ENCODE peak calls at places on chromosomes 7 and 10, in six cellular contexts. S is uterus, Z is sigmoid colon, R is prostate gland, N is heart left ventricle, K is body of pancreas. P is an unnamed sample.

GRCh38 chr7:2110586-2111396 is 122.0 kb downstream of the MAD1L1 start:
- DNase-seq in S (no peak), N (no peak), K (no peak), Z (no peak), R (no peak), P (no peak)

GRCh38 chr7:128410092-128410665 is 397 bp upstream of the IMPDH1 start:
- DNase-seq in R (peak), S (no peak), K (peak), Z (peak), N (peak), P (no peak)

GRCh38 chr7:143363011-143363937 is 761 bp upstream of the FAM131B start:
- DNase-seq in S (no peak), K (no peak), N (no peak), R (no peak), Z (no peak), P (no peak)

GRCh38 chr10:4213441-4213840 is 428.4 kb upstream of the KLF6 start:
- DNase-seq in S (no peak), N (no peak), K (no peak), R (no peak), Z (no peak), P (no peak)

GRCh38 chr10:93437946-93438795 is 44.0 kb downstream of the MYOF start:
- DNase-seq in S (peak), N (no peak), Z (no peak), R (no peak), K (peak), P (no peak)

GRCh38 chr10:78209987-78210386 is 176.3 kb downstream of the RPS24 start:
- DNase-seq in R (no peak), N (no peak), S (no peak), K (no peak), Z (no peak), P (no peak)

GRCh38 chr7:92634924-92635519 is 44.8 kb upstream of the FAM133B start:
- DNase-seq in S (no peak), K (no peak), N (no peak), Z (no peak), R (no peak), P (no peak)

GRCh38 chr10:90913774-90914420 is 7.0 kb downstream of the ANKRD1 start:
- DNase-seq in N (no peak), R (no peak), K (no peak), Z (no peak), S (no peak), P (no peak)

GRCh38 chr10:21334891-21335696 is 190.4 kb downstream of the SKIDA1 start:
- DNase-seq in N (peak), R (peak), Z (peak), K (peak), S (peak), P (peak)

GRCh38 chr7:107813524-107813923 is 10.5 kb upstream of the SLC26A3 start:
- DNase-seq in S (no peak), Z (no peak), K (no peak), R (no peak), N (no peak), P (no peak)

GRCh38 chr7:98978672-98979071 is 100.3 kb downstream of the TRRAP start:
- DNase-seq in S (no peak), R (no peak), N (no peak), K (no peak), Z (peak), P (peak)

GRCh38 chr10:117217196-117217761 is 20.0 kb downstream of the KCNK18 start:
- DNase-seq in R (no peak), S (no peak), K (peak), N (no peak), Z (peak), P (no peak)

GRCh38 chr10:128274938-128275337 is 148.7 kb upstream of the MKI67 start:
- DNase-seq in Z (no peak), K (peak), R (no peak), S (no peak), N (no peak), P (no peak)

GRCh38 chr10:88226027-88226690 is 357.0 kb downstream of the RNLS start:
- DNase-seq in R (no peak), Z (no peak), N (no peak), K (no peak), S (no peak), P (no peak)

GRCh38 chr7:156673454-156673853 is 32.9 kb downstream of the RNF32 start:
- DNase-seq in Z (no peak), N (no peak), K (no peak), S (no peak), R (no peak), P (no peak)

GRCh38 chr10:1179346-1180070 is 123.3 kb downstream of the WDR37 start:
- DNase-seq in R (no peak), K (no peak), S (no peak), Z (peak), N (no peak), P (no peak)

GRCh38 chr7:8215648-8216047 is 46.3 kb downstream of the ICA1 start:
- DNase-seq in N (no peak), R (no peak), Z (no peak), S (no peak), K (no peak), P (no peak)

GRCh38 chr10:22534849-22535604 is 179.4 kb downstream of the PIP4K2A start:
- DNase-seq in N (no peak), R (no peak), Z (no peak), K (no peak), S (no peak), P (no peak)

GRCh38 chr7:127437772-127438330 is 45.3 kb upstream of the ZNF800 start:
- DNase-seq in Z (no peak), S (no peak), K (no peak), N (no peak), R (no peak), P (no peak)

DNA sequence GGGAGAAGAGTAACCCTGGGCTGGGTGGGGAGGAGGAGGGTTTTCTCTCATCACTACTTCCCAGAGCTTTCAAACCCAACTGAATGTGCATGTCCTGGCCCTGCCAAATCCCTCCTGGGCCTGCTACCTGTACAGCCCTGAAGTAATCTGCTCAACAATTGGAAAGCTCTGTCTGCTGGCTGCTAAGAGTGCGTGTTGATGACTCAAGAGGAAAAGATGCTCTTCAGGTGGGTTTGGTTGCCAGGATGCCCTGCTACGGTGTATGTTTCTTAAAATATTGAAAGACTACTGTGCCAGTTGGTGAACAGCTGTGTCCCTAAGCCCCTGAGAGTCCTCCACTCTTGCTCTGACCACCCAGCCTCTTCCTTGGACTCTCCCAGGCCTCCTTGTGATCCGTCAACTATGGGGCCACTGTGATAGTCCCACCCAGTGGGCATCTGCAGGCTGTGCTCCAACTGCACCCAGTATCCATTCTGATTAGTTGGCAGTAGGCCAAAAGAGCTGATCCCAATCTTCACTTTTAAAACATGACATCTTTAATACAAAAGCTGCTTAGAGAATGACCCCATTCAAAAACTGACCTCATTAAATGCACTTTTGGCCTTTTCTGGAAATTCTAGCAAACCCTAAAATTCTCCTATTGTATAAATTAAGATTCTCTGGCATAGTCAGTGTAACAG is 85.6 kb downstream of the AOAH start:
- DNase-seq in K (no peak), N (no peak), R (no peak), S (no peak), Z (no peak), P (no peak)
- TF ChIP-seq POLR2A in K (no peak), N (no peak), R (no peak), S (no peak), Z (no peak), P (no peak)

DNA sequence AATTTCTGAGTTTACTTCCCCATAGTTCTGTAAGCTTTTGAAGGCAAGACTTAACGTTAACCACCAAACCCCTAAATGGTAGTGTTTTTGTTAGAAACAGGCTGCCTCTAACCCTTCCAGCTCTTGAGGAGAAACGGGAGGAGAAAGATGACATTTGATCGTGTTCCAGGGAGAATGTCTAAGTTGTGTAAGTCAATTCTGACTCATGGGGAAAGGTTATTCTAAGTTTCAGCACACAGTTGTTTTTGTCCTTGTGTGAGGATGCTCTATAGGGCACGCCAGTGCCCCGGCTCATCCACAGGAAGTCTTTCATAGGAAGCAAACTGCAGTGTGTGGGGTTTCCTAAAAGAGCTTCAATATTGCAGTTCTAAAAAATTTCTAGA is 638.1 kb upstream of the IGFBP3 start:
- DNase-seq in R (no peak), Z (no peak), K (no peak), N (no peak), S (no peak), P (no peak)
- H3K4me3 ChIP-seq in R (no peak), Z (no peak), K (no peak), N (no peak), S (no peak), P (no peak)

DNA sequence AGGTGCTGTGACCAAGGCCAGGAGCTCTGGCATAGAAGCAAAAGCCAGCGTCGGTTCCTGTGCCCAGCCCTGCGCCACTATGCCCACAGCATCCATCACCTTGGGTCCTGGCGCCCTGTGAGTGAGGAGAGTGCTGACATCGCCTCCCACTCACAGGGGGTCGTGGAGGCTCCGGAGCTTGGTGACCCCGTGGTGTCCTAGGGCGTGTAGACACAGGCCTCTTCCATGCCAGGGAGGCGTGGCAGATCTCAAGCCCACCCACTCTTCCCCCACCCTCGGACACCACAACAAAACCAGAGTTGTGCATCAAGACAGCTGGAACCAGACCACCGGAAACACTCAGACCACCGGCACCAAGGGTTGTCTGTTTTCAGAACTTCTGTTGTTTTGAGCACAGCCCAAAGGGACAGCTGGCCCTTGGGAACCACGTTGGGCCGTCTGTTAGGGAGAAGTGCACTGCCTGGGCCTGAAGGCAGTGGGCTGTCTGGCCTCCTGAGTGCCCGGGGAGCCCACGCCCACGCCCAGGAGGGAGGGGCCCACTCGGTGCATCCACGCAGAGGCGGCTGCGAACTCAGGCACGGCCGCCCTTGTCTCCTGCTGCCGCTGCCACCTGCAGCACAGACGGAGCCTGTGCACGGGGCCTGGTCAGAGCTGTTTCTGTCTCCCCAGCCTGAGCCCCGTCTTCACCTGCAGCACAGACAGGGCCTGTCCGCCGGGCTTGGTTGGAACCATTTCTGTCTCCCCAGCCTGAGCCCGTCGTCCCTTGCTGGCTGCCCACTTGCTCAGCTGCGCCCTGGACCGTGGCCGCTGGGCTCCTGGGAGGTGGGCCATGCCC is 106.3 kb downstream of the INPP5A start:
- DNase-seq in Z (peak), S (peak), K (no peak), N (no peak), R (no peak), P (no peak)
- TF ChIP-seq CTCF in Z (no peak), S (no peak), K (no peak), N (no peak), R (no peak), P (no peak)

GRCh38 chr7:44969049-44969700 is 9.6 kb downstream of the MYO1G start:
- DNase-seq in R (no peak), Z (peak), S (no peak), N (no peak), K (no peak), P (no peak)

GRCh38 chr7:44967571-44968446 is 11.0 kb downstream of the MYO1G start:
- DNase-seq in Z (peak), K (peak), S (peak), N (no peak), R (no peak), P (no peak)

GRCh38 chr7:44970521-44971051 is 8.2 kb downstream of the MYO1G start:
- DNase-seq in R (no peak), Z (peak), N (no peak), S (no peak), K (no peak), P (no peak)

GRCh38 chr7:44971188-44971907 is 7.5 kb downstream of the MYO1G start:
- DNase-seq in S (no peak), Z (peak), R (no peak), N (no peak), K (no peak), P (no peak)

DNA sequence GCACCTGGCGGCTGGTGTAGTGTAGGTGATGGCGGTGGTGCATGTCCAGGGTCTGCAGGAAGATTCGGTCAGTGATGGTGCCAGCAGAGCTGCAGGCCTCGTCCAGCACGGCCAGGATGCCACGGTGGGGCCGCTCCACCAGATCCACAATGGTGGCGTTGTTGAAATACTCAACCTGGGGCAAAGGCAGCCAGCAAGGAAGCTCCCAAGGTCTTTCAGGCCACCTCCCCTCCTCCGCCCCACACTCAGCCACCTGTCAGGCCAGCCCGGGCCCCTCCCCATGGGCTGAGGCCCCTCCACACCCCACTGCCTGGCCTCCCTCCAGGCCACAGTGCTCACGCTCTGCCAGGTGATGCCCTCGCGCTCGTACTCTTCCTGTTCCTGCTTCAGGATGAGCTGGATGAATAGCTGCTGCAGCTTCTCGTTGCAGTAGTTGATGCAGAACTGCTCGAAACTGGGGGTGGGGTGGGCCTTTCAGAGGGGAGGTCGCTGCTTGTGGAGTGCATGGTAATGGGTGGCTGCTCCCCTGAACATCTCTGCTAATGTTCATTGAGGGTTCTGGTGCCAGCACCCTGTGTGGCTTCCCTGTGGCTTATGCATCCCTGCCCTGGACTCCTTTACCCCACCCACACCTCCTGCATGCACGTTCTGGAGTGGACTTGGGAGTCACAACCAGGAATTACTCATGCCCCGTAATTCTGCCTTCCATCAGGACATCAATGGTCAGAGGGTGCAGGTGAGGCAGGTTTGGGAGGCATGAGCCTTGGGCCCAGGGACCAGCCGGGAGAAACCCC is 8.9 kb downstream of the MYO1G start:
- DNase-seq in N (no peak), S (no peak), Z (peak), K (no peak), R (no peak), P (no peak)
- TF ChIP-seq POLR2A in N (no peak), S (no peak), Z (no peak), K (no peak), R (no peak), P (no peak)

GRCh38 chr10:95408931-95409873 is 118.4 kb upstream of the PDLIM1 start:
- DNase-seq in K (no peak), N (no peak), R (no peak), Z (no peak), S (no peak), P (peak)

GRCh38 chr10:95405655-95406054 is 114.9 kb upstream of the PDLIM1 start:
- DNase-seq in Z (no peak), K (no peak), S (no peak), N (no peak), R (no peak), P (peak)

GRCh38 chr10:95406651-95407280 is 116.0 kb upstream of the PDLIM1 start:
- DNase-seq in N (peak), R (peak), K (peak), Z (peak), S (no peak), P (no peak)

GRCh38 chr10:95407546-95407945 is 116.7 kb upstream of the PDLIM1 start:
- DNase-seq in Z (no peak), R (no peak), S (no peak), N (no peak), K (no peak), P (no peak)

GRCh38 chr10:95408148-95408930 is 117.5 kb upstream of the PDLIM1 start:
- DNase-seq in K (no peak), S (no peak), Z (no peak), R (no peak), N (no peak), P (peak)
- H3K4me3 ChIP-seq in K (no peak), S (no peak), Z (no peak), R (no peak), N (no peak), P (no peak)

DNA sequence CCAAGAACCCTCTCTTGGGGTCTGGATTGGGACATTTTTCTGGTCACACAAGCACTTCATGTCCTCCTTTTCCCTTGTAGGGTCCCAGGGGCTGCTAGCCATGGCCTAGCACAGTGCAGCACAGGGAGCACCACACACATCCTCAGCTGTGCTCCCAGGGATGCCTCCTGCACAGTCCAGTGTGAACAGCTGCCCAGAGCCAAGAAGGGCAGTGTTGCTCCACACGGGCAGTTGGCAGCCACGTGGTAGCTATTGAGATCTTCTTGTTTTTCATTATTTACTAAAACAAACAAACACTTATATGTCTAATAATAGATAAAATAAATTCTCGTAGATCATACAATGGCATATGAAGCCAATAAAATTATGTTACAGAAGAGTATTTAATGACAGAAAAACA is 13.9 kb upstream of the LANCL2 start:
- DNase-seq in Z (no peak), K (no peak), S (no peak), R (no peak), N (no peak), P (no peak)
- TF ChIP-seq CTCF in Z (no peak), K (no peak), S (no peak), R (no peak), N (no peak), P (no peak)

P was measured in lower leg skin.